ENCODE peak calls at places on chromosomes 6 and 20, in four cellular contexts. I is CD8-positive, alpha-beta T cell; L is pancreas; B is IMR-90. T is an unnamed sample.

GRCh38 chr20:35146299-35146921 is 726 bp downstream of the EDEM2 start:
- DNase-seq in B (no peak), L (peak; percentile 76), I (no peak), T (no peak)

GRCh38 chr6:170453586-170454511 is 99.3 kb downstream of the PSMB1 start:
- DNase-seq in B (no peak), L (no peak), I (no peak), T (no peak)

GRCh38 chr6:45272626-45273025 is 55.5 kb upstream of the RUNX2 start:
- DNase-seq in L (no peak), B (no peak), I (no peak), T (no peak)

GRCh38 chr20:18679020-18679419 is 91.2 kb downstream of the DTD1 start:
- DNase-seq in I (no peak), B (peak; percentile 39), L (no peak), T (peak; percentile 15)

GRCh38 chr20:19211661-19212523 is 550 bp upstream of the SLC24A3 start:
- DNase-seq in B (no peak), L (peak; percentile 75), I (no peak), T (no peak)

GRCh38 chr6:125748534-125749111 is 809 bp upstream of the HEY2 start:
- DNase-seq in L (no peak), I (no peak), B (peak; percentile 10), T (peak; percentile 24)

GRCh38 chr20:48807586-48808381 is 20.0 kb downstream of the PREX1 start:
- DNase-seq in L (no peak), I (no peak), B (no peak), T (no peak)

GRCh38 chr6:42569102-42570028 is 5.5 kb downstream of the UBR2 start:
- DNase-seq in I (no peak), B (peak; percentile 95), L (no peak), T (no peak)

GRCh38 chr6:30885481-30885998 is 1.2 kb downstream of the DDR1 start:
- DNase-seq in B (peak; percentile 18), L (no peak), I (no peak), T (no peak)

GRCh38 chr20:63698739-63699465 is 2.5 kb downstream of the TNFRSF6B start:
- DNase-seq in I (no peak), L (peak; percentile 75), B (peak; percentile 94), T (no peak)
- H3K27ac ChIP-seq in I (no peak overlapping the region), L (no peak overlapping the region), B (peak overlapping the region; percentile 76), T (no peak overlapping the region)

GRCh38 chr6:27890351-27891299 is 21.6 kb downstream of the OR2B2 start:
- DNase-seq in B (peak; percentile 97), L (no peak), I (peak; percentile 65), T (peak; percentile 86)

GRCh38 chr6:27893059-27893835 is 18.9 kb downstream of the OR2B2 start:
- DNase-seq in B (peak; percentile 99), I (peak; percentile 81), L (peak; percentile 76), T (peak; percentile 91)

GRCh38 chr6:27892596-27893058 is 19.6 kb downstream of the OR2B2 start:
- DNase-seq in L (peak; percentile 86), I (no peak), B (peak; percentile 27), T (no peak)

GRCh38 chr6:27889628-27890315 is 22.4 kb downstream of the OR2B2 start:
- DNase-seq in B (no peak), L (no peak), I (no peak), T (no peak)

GRCh38 chr6:27891300-27891913 is 20.8 kb downstream of the OR2B2 start:
- DNase-seq in B (no peak), I (no peak), L (no peak), T (no peak)
- H3K4me3 ChIP-seq in B (peak overlapping the region; percentile 25), I (peak overlapping the region; percentile 24), L (no peak overlapping the region), T (no peak overlapping the region)

GRCh38 chr6:142874676-142875075 is 70.3 kb downstream of the HIVEP2 start:
- DNase-seq in L (no peak), I (no peak), B (no peak), T (no peak)
- H3K27ac ChIP-seq in L (no peak overlapping the region), I (no peak overlapping the region), B (no peak overlapping the region), T (peak overlapping the region; percentile 26)

DNA sequence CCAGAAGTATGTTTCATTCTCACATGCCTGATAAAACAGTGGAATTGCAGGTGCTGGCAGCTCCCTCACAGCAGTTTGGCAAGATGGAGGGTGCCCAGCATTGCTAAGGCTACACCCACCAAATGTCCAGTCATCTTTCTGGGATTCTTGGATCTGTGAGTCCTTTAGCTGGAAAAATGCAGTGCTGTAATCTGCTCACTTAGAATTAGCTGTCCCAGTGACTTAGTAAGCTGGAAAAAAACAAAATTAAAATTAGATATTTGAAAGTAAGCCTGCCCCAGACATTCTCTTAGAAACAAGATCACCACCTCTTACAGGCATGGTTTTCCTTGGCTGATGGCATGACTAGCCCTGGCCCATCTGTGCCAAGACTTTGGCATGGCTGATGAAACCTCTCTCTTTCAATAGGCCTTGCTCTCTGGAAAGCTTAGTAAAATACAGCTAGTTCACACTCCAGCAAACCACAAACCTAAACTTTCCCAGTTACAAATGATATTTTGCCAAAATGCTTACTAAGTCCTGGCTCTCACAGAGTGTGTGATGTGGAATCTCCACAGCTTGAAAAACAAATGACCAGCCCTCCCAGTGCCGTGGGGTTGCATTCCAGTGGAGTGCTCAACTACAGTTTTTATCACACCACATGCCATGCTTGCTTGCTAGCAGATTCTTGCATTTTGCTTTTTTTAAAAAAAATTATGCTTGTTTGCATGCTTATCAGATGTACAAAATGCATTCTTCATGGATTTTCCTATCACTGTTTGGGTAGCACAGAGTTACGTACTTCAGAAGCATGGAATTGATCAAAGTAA is 261.5 kb downstream of the EYA4 start:
- DNase-seq in B (peak; percentile 94), L (no peak), I (no peak), T (no peak)
- H3K4me3 ChIP-seq in B (no peak overlapping the region), L (no peak overlapping the region), I (no peak overlapping the region), T (no peak overlapping the region)

GRCh38 chr6:166379103-166379586 is 3.6 kb downstream of the MPC1 start:
- DNase-seq in B (no peak), I (no peak), L (no peak), T (no peak)
- H3K27ac ChIP-seq in B (no peak overlapping the region), I (no peak overlapping the region), L (no peak overlapping the region), T (no peak overlapping the region)

GRCh38 chr20:62133864-62134263 is 9.3 kb downstream of the PSMA7 start:
- DNase-seq in I (no peak), B (no peak), L (no peak), T (no peak)
- H3K4me3 ChIP-seq in I (no peak overlapping the region), B (no peak overlapping the region), L (no peak overlapping the region), T (no peak overlapping the region)

DNA sequence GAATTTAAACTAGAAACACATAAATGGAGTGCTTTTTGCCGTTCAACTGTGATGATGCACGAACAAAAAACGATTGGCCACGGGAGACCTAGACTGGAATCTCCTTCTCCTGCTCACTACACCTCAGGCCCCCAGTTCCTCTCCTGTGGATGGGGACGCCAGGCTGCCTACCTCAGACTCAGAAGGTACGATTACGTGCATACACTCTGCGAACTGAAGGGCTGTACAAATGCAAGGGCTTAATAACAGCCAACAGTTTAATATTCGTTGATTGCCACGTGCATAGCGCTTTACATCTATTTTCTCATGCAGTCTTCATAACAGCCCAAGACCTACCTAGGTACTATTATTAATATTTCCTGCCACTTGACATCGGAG is 495 bp upstream of the ARMC2 start:
- DNase-seq in I (no peak), B (no peak), L (no peak), T (no peak)
- H3K27ac ChIP-seq in I (peak overlapping the region; percentile 73), B (peak overlapping the region; percentile 60), L (peak overlapping the region; percentile 61), T (peak overlapping the region; percentile 58)

DNA sequence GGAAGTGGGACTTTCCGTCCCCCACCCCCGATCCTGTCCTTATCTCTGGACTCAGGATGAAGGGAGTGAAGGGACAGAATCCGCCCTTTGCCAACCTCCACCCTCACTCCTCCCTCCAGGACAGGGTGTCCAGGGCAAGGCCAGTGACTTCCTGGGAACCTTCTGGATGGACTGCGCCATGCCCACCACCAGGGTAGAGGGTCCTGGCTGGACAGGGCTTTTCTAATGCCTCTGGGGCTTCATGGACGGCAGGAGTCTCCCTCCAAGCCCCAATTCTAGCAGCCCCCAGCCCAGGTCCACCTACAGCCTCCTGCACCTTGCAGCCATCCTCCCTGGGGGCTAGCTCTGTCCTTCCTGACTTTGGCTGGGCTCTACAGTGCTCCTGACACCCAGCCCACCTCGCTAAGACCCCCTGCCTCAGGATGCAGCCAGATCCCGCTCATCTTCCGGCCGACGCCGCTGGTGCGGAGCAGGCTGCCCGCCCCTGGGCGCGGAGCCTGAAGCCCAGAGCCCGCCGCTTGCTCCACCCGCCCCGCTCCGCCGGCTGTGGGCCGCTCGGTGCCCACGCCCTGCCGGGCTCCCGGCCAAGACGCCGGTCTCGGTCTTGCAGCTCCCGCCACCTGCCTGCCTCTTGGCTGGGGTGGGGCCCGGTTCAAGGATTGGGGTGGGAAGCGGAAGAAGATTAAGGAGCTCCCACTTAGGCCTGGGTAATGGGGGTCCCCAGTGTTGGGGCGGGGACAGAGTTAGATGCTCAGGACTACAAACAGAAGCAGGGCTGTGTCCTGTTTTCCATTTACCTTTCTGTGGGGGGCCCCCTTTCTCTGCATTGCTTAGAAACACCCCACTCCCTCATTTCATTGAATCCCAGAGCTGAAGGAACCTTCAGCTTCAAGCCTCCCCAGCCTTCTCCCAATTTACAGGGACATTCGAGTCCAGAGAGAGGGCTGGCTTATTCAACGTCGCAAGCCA is 72.8 kb downstream of the MDGA1 start:
- DNase-seq in L (peak; percentile 88), B (no peak), I (no peak), T (no peak)
- H3K4me3 ChIP-seq in L (no peak overlapping the region), B (no peak overlapping the region), I (no peak overlapping the region), T (no peak overlapping the region)

GRCh38 chr6:131954775-131955107 is 3.6 kb upstream of the CCN2 start:
- DNase-seq in I (no peak), L (no peak), B (peak; percentile 99), T (no peak)
- H3K27ac ChIP-seq in I (no peak overlapping the region), L (no peak overlapping the region), B (peak overlapping the region; percentile 92), T (no peak overlapping the region)

GRCh38 chr20:11376998-11377397 is 540.7 kb upstream of the BTBD3 start:
- DNase-seq in B (peak; percentile 90), L (no peak), I (no peak), T (no peak)

GRCh38 chr20:11378252-11378651 is 539.4 kb upstream of the BTBD3 start:
- DNase-seq in L (no peak), B (no peak), I (no peak), T (no peak)

GRCh38 chr20:11380283-11380682 is 537.4 kb upstream of the BTBD3 start:
- DNase-seq in I (no peak), B (no peak), L (no peak), T (no peak)

GRCh38 chr20:11377761-11378160 is 539.9 kb upstream of the BTBD3 start:
- DNase-seq in I (no peak), B (no peak), L (no peak), T (no peak)

GRCh38 chr20:11379257-11380011 is 538.3 kb upstream of the BTBD3 start:
- DNase-seq in L (peak; percentile 39), I (no peak), B (no peak), T (no peak)
- H3K4me3 ChIP-seq in L (no peak overlapping the region), I (no peak overlapping the region), B (no peak overlapping the region), T (no peak overlapping the region)